ENCODE peak calls at places on chromosomes 16 and 17, in nine cellular contexts. K, R, Z, N, E, L, W, M and T are unnamed samples.

GRCh38 chr17:78979780-78980623 is at the start of gene LGALS3BP:
- DNase-seq in E (no peak), Z (peak; percentile 78), R (peak; percentile 39), W (peak; percentile 75), K (peak; percentile 97), M (peak; percentile 91), L (peak; percentile 78), N (no peak), T (peak; percentile 86)

GRCh38 chr17:37650419-37651003 is 7.3 kb upstream of the DDX52 start:
- DNase-seq in W (no peak), N (no peak), M (peak; percentile 19), L (peak; percentile 59), Z (no peak), E (no peak), K (peak; percentile 66), R (peak; percentile 75), T (peak; percentile 61)

GRCh38 chr16:29645699-29646187 is 17.3 kb upstream of the SPN start:
- DNase-seq in W (no peak), L (no peak), R (no peak), K (peak; percentile 62), N (no peak), E (no peak), M (no peak), Z (no peak), T (no peak)

GRCh38 chr17:50055055-50055425 is 870 bp upstream of the ITGA3 start:
- DNase-seq in K (peak; percentile 95), M (peak; percentile 92), E (no peak), Z (no peak), W (no peak), R (peak; percentile 53), N (no peak), L (no peak), T (peak; percentile 84)

GRCh38 chr17:70610161-70610560 is 440.8 kb downstream of the KCNJ2 start:
- DNase-seq in K (no peak), R (no peak), E (no peak), L (no peak), N (no peak), Z (no peak), M (no peak), W (no peak), T (no peak)

GRCh38 chr17:45851464-45851863 is 6.8 kb downstream of the SPPL2C start:
- DNase-seq in L (no peak), Z (no peak), W (no peak), K (no peak), N (no peak), E (no peak), M (no peak), R (no peak), T (no peak)

GRCh38 chr16:68128577-68129305 is 43.6 kb downstream of the NFATC3 start:
- DNase-seq in R (peak; percentile 4), N (no peak), E (no peak), Z (no peak), M (no peak), W (no peak), K (no peak), L (peak; percentile 4), T (no peak)

GRCh38 chr17:29615048-29615385 is 7.7 kb downstream of the CORO6 start:
- DNase-seq in M (no peak), K (peak; percentile 47), N (peak; percentile 74), L (no peak), R (peak; percentile 81), Z (no peak), E (no peak), W (no peak), T (no peak)

GRCh38 chr17:37493249-37494027 is 3.7 kb downstream of the DUSP14 start:
- DNase-seq in R (peak; percentile 94), E (no peak), M (no peak), K (no peak), L (peak; percentile 94), N (no peak), Z (no peak), W (no peak), T (no peak)

GRCh38 chr17:28211811-28212210 is 107.2 kb upstream of the TMEM97 start:
- DNase-seq in E (no peak), R (no peak), W (no peak), L (no peak), M (no peak), Z (no peak), K (no peak), N (no peak), T (no peak)

GRCh38 chr16:82231021-82231787 is 61.2 kb upstream of the MPHOSPH6 start:
- DNase-seq in K (peak; percentile 48), W (no peak), L (no peak), N (no peak), E (no peak), Z (no peak), M (no peak), R (no peak), T (no peak)

GRCh38 chr17:27530791-27531391 is 74.6 kb downstream of the KSR1 start:
- DNase-seq in L (peak; percentile 64), Z (no peak), M (peak; percentile 59), W (no peak), K (no peak), E (no peak), N (no peak), R (no peak), T (peak; percentile 44)

GRCh38 chr16:83420206-83420760 is 387.5 kb upstream of the HSBP1 start:
- DNase-seq in N (no peak), L (peak; percentile 47), K (no peak), M (no peak), E (no peak), Z (no peak), R (peak; percentile 49), W (no peak), T (peak; percentile 71)

GRCh38 chr17:36862116-36862920 is 75.0 kb upstream of the LHX1 start:
- DNase-seq in E (no peak), R (no peak), M (no peak), L (no peak), W (no peak), N (no peak), Z (no peak), K (no peak), T (no peak)

GRCh38 chr17:35969558-35970442 is 11.5 kb downstream of the CCL16 start:
- DNase-seq in E (no peak), R (peak; percentile 71), K (peak; percentile 86), N (peak; percentile 77), M (peak; percentile 34), L (peak; percentile 73), W (no peak), Z (peak; percentile 20), T (peak; percentile 93)

GRCh38 chr16:67430504-67431076 is 331 bp upstream of the HSD11B2 start:
- DNase-seq in W (no peak), E (no peak), Z (peak; percentile 91), M (no peak), L (no peak), N (peak; percentile 10), K (no peak), R (peak; percentile 41), T (peak; percentile 60)

GRCh38 chr16:17470002-17470870 is 524 bp downstream of the XYLT1 start:
- DNase-seq in M (peak; percentile 44), N (peak; percentile 14), L (no peak), E (no peak), K (peak; percentile 30), Z (no peak), W (no peak), R (peak; percentile 65), T (peak; percentile 29)

GRCh38 chr17:82217120-82217529 is 4.5 kb upstream of the CCDC57 start:
- DNase-seq in L (no peak), R (no peak), N (no peak), E (no peak), M (no peak), K (no peak), W (no peak), Z (no peak), T (peak; percentile 6)

GRCh38 chr16:24523569-24523968 is 15.8 kb upstream of the RBBP6 start:
- DNase-seq in Z (no peak), M (no peak), R (peak; percentile 31), E (no peak), K (no peak), L (no peak), W (no peak), N (no peak), T (peak; percentile 39)

GRCh38 chr16:2071454-2072263 is 23.9 kb downstream of the TSC2 start:
- DNase-seq in M (no peak), E (no peak), W (no peak), L (no peak), N (no peak), R (no peak), K (no peak), Z (no peak), T (no peak)

GRCh38 chr17:17940451-17940911 is 31.7 kb downstream of the TOM1L2 start:
- DNase-seq in E (no peak), Z (no peak), L (peak; percentile 47), W (peak; percentile 25), R (peak; percentile 56), K (no peak), M (no peak), N (no peak), T (no peak)

GRCh38 chr16:86515420-86515779 is 5.1 kb downstream of the FOXF1 start:
- DNase-seq in N (no peak), E (no peak), L (peak; percentile 28), Z (no peak), W (no peak), R (no peak), M (no peak), K (no peak), T (no peak)

GRCh38 chr17:28763804-28764266 is 20.0 kb downstream of the TRAF4 start:
- DNase-seq in R (peak; percentile 84), M (no peak), L (peak; percentile 74), W (peak; percentile 57), Z (peak; percentile 75), K (peak; percentile 66), E (no peak), N (peak; percentile 76), T (peak; percentile 88)

GRCh38 chr16:30567160-30567990 is 4.1 kb downstream of the ZNF688 start:
- DNase-seq in W (no peak), R (no peak), Z (no peak), N (peak; percentile 46), E (no peak), L (peak; percentile 27), K (no peak), M (peak; percentile 22), T (no peak)

GRCh38 chr16:27204232-27204915 is 1.0 kb downstream of the KDM8 start:
- DNase-seq in E (no peak), N (no peak), R (peak; percentile 65), Z (no peak), M (no peak), W (no peak), K (no peak), L (no peak), T (no peak)

GRCh38 chr16:3594316-3595109 is 16.9 kb downstream of the SLX4 start:
- DNase-seq in Z (peak; percentile 13), K (no peak), W (no peak), E (no peak), R (no peak), N (no peak), L (no peak), M (no peak), T (no peak)

GRCh38 chr16:64654137-64654652 is 467.7 kb downstream of the CDH11 start:
- DNase-seq in K (no peak), L (peak; percentile 64), Z (no peak), R (peak; percentile 25), W (no peak), M (no peak), N (no peak), E (no peak), T (no peak)

GRCh38 chr16:88746511-88746910 is 38.5 kb downstream of the PIEZO1 start:
- DNase-seq in W (no peak), M (no peak), E (no peak), L (no peak), R (no peak), N (no peak), K (no peak), Z (no peak), T (no peak)